ENCODE peak calls at places on chromosomes 11 and 22, in four cellular contexts. Q is GM13977, B is heart left ventricle, E is colonic mucosa. V is an unnamed sample.

GRCh38 chr11:70063121-70063520 is 15.0 kb upstream of the ANO1 start:
- DNase-seq in Q (no peak), B (no peak), E (peak), V (no peak)

GRCh38 chr11:103624708-103625623 is 411.5 kb upstream of the DDI1 start:
- DNase-seq in Q (no peak), B (no peak), E (no peak), V (no peak)

GRCh38 chr11:2516276-2517015 is 71.6 kb downstream of the KCNQ1 start:
- DNase-seq in Q (no peak), B (peak), E (peak), V (no peak)

GRCh38 chr11:69526453-69526810 is 45.0 kb downstream of the LINC01488 start:
- DNase-seq in Q (no peak), B (no peak), E (no peak), V (no peak)

GRCh38 chr11:44361883-44362282 is 51.9 kb upstream of the ALX4 start:
- DNase-seq in Q (no peak), B (no peak), E (no peak), V (no peak)

GRCh38 chr11:72333657-72334056 is 89.7 kb upstream of the PHOX2A start:
- DNase-seq in Q (no peak), B (no peak), E (no peak), V (no peak)

GRCh38 chr11:83033972-83034672 is 37.6 kb downstream of the RAB30 start:
- DNase-seq in Q (no peak), B (no peak), E (peak), V (no peak)

GRCh38 chr22:27159016-27159415 is 501.6 kb downstream of the MIAT start:
- DNase-seq in Q (no peak), B (no peak), E (no peak), V (no peak)

GRCh38 chr11:93330446-93330984 is at the start of gene DEUP1:
- DNase-seq in Q (peak), B (peak), E (peak), V (no peak)

GRCh38 chr11:46348566-46348981 is 1.3 kb downstream of the DGKZ start:
- DNase-seq in Q (no peak), B (no peak), E (peak), V (no peak)

GRCh38 chr11:24134879-24135588 is 361.8 kb upstream of the LUZP2 start:
- DNase-seq in Q (no peak), B (no peak), E (no peak), V (no peak)

GRCh38 chr11:129992161-129992944 is 10.3 kb downstream of the PRDM10 start:
- DNase-seq in Q (peak), B (no peak), E (peak), V (peak)

GRCh38 chr11:85801527-85801926 is 9.4 kb downstream of the SYTL2 start:
- DNase-seq in Q (no peak), B (no peak), E (no peak), V (no peak)

GRCh38 chr22:22465782-22466181 is 42.8 kb downstream of the ZNF280B start:
- DNase-seq in Q (no peak), B (no peak), E (no peak), V (no peak)

GRCh38 chr11:3939211-3939610 is 83.7 kb downstream of the STIM1 start:
- DNase-seq in Q (no peak), B (no peak), E (no peak), V (no peak)

GRCh38 chr11:111408789-111409727 is 30.0 kb upstream of the POU2AF1 start:
- DNase-seq in Q (no peak), B (no peak), E (no peak), V (no peak)

GRCh38 chr11:72816404-72816990 is 2.3 kb downstream of the ATG16L2 start:
- DNase-seq in Q (no peak), B (peak), E (no peak), V (no peak)

GRCh38 chr11:31687861-31688260 is 123.3 kb downstream of the PAX6 start:
- DNase-seq in Q (no peak), B (no peak), E (no peak), V (no peak)

GRCh38 chr11:73749118-73749517 is 11.8 kb downstream of the RAB6A start:
- DNase-seq in Q (no peak), B (no peak), E (no peak), V (no peak)

GRCh38 chr11:118353084-118353710 is 6.2 kb upstream of the UBE4A start:
- DNase-seq in Q (peak), B (no peak), E (no peak), V (peak)

GRCh38 chr11:35103366-35104194 is 35.4 kb upstream of the CD44 start:
- DNase-seq in Q (no peak), B (no peak), E (no peak), V (no peak)

GRCh38 chr11:132099692-132100091 is 729.3 kb downstream of the NTM start:
- DNase-seq in Q (no peak), B (no peak), E (no peak), V (peak)
- TF ChIP-seq CTCF in Q (peak), B (peak), E (peak), V (no peak)

GRCh38 chr11:56521955-56522354 is 21.1 kb downstream of the OR5M11 start:
- DNase-seq in Q (no peak), B (no peak), E (no peak), V (no peak)
- TF ChIP-seq CTCF in Q (peak), B (no peak), E (peak), V (no peak)

GRCh38 chr11:60836866-60837510 is 4.9 kb upstream of the CCDC86 start:
- DNase-seq in Q (no peak), B (no peak), E (no peak), V (no peak)

GRCh38 chr11:60840711-60841430 is 1.0 kb upstream of the CCDC86 start:
- DNase-seq in Q (no peak), B (peak), E (no peak), V (no peak)

GRCh38 chr11:60835472-60835871 is 6.4 kb upstream of the CCDC86 start:
- DNase-seq in Q (no peak), B (no peak), E (no peak), V (no peak)

GRCh38 chr11:60834742-60835141 is 7.2 kb upstream of the CCDC86 start:
- DNase-seq in Q (no peak), B (no peak), E (no peak), V (no peak)

GRCh38 chr11:60838132-60838531 is 3.8 kb upstream of the CCDC86 start:
- DNase-seq in Q (no peak), B (no peak), E (no peak), V (no peak)
- TF ChIP-seq CTCF in Q (no peak), B (no peak), E (no peak), V (no peak)

GRCh38 chr22:50145741-50146439 is 24.6 kb upstream of the PANX2 start:
- DNase-seq in Q (no peak), B (no peak), E (no peak), V (no peak)

GRCh38 chr22:50144005-50144614 is 26.4 kb upstream of the PANX2 start:
- DNase-seq in Q (no peak), B (no peak), E (no peak), V (no peak)

GRCh38 chr22:50148991-50149721 is 21.4 kb upstream of the PANX2 start:
- DNase-seq in Q (peak), B (peak), E (peak), V (peak)

GRCh38 chr22:50148166-50148500 is 22.4 kb upstream of the PANX2 start:
- DNase-seq in Q (no peak), B (no peak), E (no peak), V (no peak)

GRCh38 chr22:50146440-50147228 is 23.9 kb upstream of the PANX2 start:
- DNase-seq in Q (no peak), B (peak), E (peak), V (peak)
- TF ChIP-seq CTCF in Q (no peak), B (peak), E (peak), V (no peak)

V was measured in GM10248.